ENCODE peak calls at places on chromosomes 13 and 19, in nine cellular contexts. X, J, H, Z, L, A, M, U and W are unnamed samples. For H3K36me3, the result is how much of the 10 kb centered on the place peaks cover.

GRCh38 chr19:34237939-34238338 is 16.4 kb upstream of the GARRE1 start:
- DNase-seq in L (no peak), H (no peak), X (no peak), M (no peak), U (no peak), Z (no peak), A (no peak), J (no peak), W (no peak)

GRCh38 chr13:110302154-110302553 is 4.8 kb downstream of the COL4A1 start:
- DNase-seq in M (no peak), J (no peak), U (no peak), Z (no peak), X (no peak), L (no peak), A (no peak), H (no peak), W (no peak)

GRCh38 chr19:31263317-31263716 is 85.9 kb downstream of the TSHZ3 start:
- DNase-seq in U (no peak), J (no peak), Z (no peak), X (no peak), A (no peak), L (no peak), H (no peak), M (no peak), W (peak)

GRCh38 chr19:32061304-32061703 is 284.1 kb upstream of the ZNF507 start:
- DNase-seq in U (no peak), Z (no peak), L (no peak), A (no peak), X (no peak), J (no peak), H (no peak), M (no peak), W (no peak)

GRCh38 chr13:108086678-108087077 is 128.7 kb downstream of the LIG4 start:
- DNase-seq in J (no peak), L (no peak), M (peak), H (no peak), X (peak), A (peak), U (no peak), Z (no peak), W (no peak)

GRCh38 chr19:54430306-54431254 is 15.3 kb downstream of the TTYH1 start:
- DNase-seq in J (peak), M (peak), Z (peak), X (peak), H (no peak), L (peak), U (peak), A (peak), W (no peak)

GRCh38 chr13:25840261-25840660 is 211.6 kb downstream of the SHISA2 start:
- DNase-seq in M (no peak), J (no peak), H (no peak), L (no peak), X (no peak), Z (no peak), U (no peak), A (no peak), W (no peak)

GRCh38 chr13:42355841-42356575 is 84.1 kb downstream of the AKAP11 start:
- DNase-seq in Z (no peak), M (no peak), L (no peak), A (no peak), X (no peak), J (no peak), U (no peak), H (no peak), W (no peak)

GRCh38 chr19:39409886-39410619 is 2.4 kb upstream of the PLEKHG2 start:
- DNase-seq in Z (peak), U (peak), M (peak), X (peak), H (peak), L (peak), J (peak), A (peak), W (peak)

GRCh38 chr19:13986348-13986904 is 19.7 kb downstream of the RFX1 start:
- DNase-seq in A (peak), J (peak), H (peak), Z (peak), U (peak), L (peak), X (peak), M (peak), W (peak)

GRCh38 chr19:49983645-49984229 is 22.8 kb upstream of the SIGLEC11 start:
- DNase-seq in L (peak), Z (peak), M (peak), J (peak), U (peak), H (no peak), X (peak), A (peak), W (peak)

GRCh38 chr19:49985926-49986325 is 25.0 kb upstream of the SIGLEC11 start:
- DNase-seq in Z (no peak), J (no peak), A (no peak), L (no peak), H (no peak), M (no peak), X (no peak), U (no peak), W (no peak)

GRCh38 chr19:49978324-49978723 is 17.4 kb upstream of the SIGLEC11 start:
- DNase-seq in J (no peak), L (no peak), U (peak), H (no peak), Z (no peak), X (no peak), A (no peak), M (no peak), W (no peak)

GRCh38 chr19:49984491-49984890 is 23.5 kb upstream of the SIGLEC11 start:
- DNase-seq in Z (no peak), H (no peak), M (no peak), L (no peak), A (no peak), X (no peak), U (no peak), J (no peak), W (no peak)

DNA sequence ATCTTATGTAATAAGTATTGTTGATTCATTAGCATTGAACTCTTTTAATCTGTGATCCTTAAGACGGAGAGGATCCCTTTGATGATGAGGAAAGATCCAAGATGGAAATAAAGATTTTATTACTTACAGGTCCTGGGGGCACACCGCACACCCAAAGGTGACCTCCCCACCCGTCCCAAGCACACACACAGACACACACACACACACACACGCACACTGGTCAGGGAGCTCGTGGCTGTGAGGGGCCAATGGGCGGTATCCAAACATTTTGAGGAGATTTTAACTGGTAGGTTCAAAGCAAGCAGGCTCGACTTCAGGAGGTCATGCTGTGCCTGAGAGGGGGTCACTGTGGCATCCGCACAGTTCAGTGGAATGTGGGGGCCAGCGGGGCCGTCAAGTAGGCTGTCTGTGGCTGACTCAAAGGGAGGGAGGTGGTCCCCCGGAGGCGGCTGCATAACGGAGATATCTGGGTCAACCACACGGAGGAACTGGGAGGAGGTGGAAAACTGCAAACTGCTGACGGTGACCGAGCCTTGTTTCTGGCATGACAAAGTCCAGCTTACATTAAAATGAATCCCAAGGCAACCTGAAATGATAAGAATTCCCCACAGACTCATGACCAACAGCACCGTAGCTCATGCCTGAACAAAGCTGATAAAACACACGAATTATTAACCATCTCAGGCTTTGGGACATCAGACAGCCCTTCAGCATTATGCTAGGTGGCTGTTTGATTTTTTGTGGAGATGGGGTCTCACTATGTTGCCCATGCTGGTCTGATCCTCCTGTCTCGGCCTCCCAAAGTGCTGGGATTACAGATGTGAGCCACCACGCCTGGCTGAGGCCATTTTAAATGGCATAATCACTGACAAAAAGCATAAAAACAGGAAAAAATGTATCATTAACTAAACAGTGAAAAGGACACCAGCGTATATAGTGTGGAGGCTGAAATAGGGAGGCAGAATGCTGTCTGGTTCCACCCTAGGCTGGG is 20.9 kb upstream of the SIGLEC11 start:
- DNase-seq in Z (no peak), A (no peak), J (no peak), M (peak), U (no peak), X (no peak), H (no peak), L (no peak), W (no peak)
- H3K36me3 ChIP-seq in Z (half or more), A (under half), J (under half), M (under half), U (under half), X (under half), H (half or more), L (under half), W (half or more)

GRCh38 chr19:7748756-7749155 is 1.4 kb upstream of the CD209 start:
- DNase-seq in Z (no peak), L (no peak), A (no peak), U (no peak), H (no peak), J (peak), M (no peak), X (no peak), W (no peak)
- TF ChIP-seq CTCF in Z (no peak), L (no peak), A (no peak), U (no peak), H (peak), J (no peak), M (peak), X (no peak), W (no peak)

GRCh38 chr13:48317511-48317981 is 14.0 kb downstream of the RB1 start:
- DNase-seq in J (no peak), U (no peak), Z (peak), A (no peak), L (no peak), M (no peak), H (no peak), X (no peak), W (no peak)
- H3K4me3 ChIP-seq in J (no peak), U (no peak), Z (peak), A (no peak), L (peak), M (no peak), H (no peak), X (no peak), W (peak)

GRCh38 chr13:98858206-98858605 is 105.7 kb upstream of the SLC15A1 start:
- DNase-seq in U (no peak), Z (no peak), H (no peak), J (no peak), A (no peak), L (no peak), X (no peak), M (no peak), W (no peak)

GRCh38 chr13:98856983-98857382 is 104.5 kb upstream of the SLC15A1 start:
- DNase-seq in A (no peak), J (no peak), H (no peak), L (no peak), Z (no peak), M (no peak), U (peak), X (peak), W (no peak)

DNA sequence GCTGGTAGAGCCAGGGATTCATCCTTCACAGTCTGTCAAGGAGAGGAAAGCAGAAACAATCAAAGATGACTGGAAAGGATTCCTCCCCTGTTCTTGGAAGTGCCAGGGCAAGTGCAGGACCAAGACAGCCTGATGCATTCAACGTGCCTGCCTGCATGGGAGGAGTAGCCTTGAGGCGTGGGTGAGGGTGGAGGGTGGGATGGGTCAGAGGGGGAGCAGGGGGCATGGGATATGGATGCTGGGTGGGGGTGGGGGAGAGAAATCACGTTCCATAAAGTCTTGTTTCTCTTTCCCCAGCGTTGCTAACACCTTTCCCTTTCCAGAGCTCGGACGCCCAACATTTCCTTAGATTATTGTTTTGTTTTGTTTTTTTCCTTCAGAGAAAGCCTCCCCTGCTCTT is 108.0 kb upstream of the SLC15A1 start:
- DNase-seq in Z (no peak), M (no peak), A (no peak), J (no peak), U (no peak), H (no peak), L (no peak), X (no peak), W (no peak)
- H3K36me3 ChIP-seq in Z (half or more), M (under half), A (under half), J (under half), U (under half), H (half or more), L (under half), X (under half), W (under half)

GRCh38 chr13:28375250-28375930 is 119.5 kb downstream of the FLT1 start:
- DNase-seq in U (no peak), J (no peak), L (no peak), Z (no peak), A (no peak), H (no peak), M (no peak), X (no peak), W (no peak)
- TF ChIP-seq CTCF in U (no peak), J (no peak), L (no peak), Z (no peak), A (no peak), H (no peak), M (no peak), X (no peak), W (no peak)

DNA sequence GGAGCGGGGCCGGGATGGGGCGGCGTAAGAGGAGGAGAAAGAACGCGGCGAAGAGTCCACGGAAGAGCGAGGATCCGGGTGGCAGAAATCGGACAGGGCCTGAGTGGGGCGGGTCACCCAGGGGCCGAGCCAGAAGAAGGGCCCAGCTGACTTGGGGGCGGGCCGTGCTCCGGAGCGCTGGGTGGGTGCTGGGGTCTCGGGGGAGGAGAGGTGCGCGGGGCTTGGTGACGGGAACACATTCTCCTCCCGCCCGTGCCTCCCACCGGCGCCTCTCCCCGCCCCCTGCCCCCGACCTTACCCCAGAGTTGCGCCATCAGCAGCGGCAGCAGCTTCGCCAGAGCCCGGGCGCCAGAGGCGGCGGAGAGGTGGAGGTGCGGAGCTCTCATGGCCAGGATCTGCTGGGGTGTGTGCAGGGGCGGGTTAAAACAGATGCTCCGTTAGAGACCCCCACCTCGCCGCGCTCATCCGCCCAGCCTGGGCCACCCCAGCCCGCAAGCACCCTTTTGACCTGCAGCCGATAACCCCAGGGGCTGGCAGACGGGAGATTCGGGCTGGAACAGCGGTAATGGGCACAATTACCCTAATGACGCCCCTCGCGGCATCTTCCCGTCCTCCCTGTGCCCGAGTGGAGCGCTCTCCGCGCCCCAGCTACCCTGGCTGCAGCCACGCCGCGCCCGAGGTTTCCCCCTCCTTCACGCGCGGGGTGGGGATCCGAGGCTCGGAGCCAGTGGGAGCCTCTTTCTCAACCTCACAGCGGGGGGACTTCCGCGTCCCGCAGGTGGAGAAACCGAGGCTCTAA is 565 bp downstream of the KLK10 start:
- DNase-seq in J (peak), M (peak), L (no peak), Z (no peak), H (no peak), U (no peak), A (no peak), X (peak), W (no peak)
- H3K4me3 ChIP-seq in J (peak), M (no peak), L (peak), Z (peak), H (peak), U (no peak), A (peak), X (no peak), W (no peak)

GRCh38 chr19:16520986-16521624 is 21.1 kb downstream of the CHERP start:
- DNase-seq in M (no peak), Z (no peak), A (no peak), H (no peak), X (no peak), L (no peak), U (no peak), J (no peak), W (no peak)
- H3K36me3 ChIP-seq in M (under half), Z (half or more), A (under half), H (half or more), X (under half), L (half or more), U (under half), J (half or more), W (half or more)

DNA sequence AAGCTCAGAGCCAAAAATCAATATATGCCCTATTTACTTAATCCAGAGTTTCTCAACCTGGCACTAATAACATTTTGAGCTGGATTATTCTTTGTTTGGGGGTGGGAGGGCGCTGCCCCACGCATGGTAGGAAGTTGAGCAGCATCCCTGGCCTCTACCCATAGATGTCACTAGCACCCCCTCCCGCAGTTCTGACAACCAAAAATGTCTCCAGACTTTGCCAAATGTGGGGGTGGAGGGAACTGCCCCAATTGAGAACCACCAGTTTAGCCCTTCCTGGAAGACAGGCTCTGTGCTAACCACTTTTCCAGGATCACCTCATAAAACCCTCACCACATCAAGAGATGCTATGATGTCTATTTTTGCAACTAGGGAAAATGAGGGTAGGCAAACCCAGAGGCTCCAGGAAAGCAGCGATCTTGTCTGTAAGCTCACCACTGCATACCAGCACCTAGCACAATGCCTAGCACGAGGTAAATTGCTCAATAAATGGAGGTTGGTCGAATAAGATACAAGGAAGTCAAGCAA is 1.1 kb downstream of the TRIR start:
- DNase-seq in L (no peak), J (peak), M (peak), H (no peak), A (peak), X (no peak), U (no peak), Z (no peak), W (no peak)
- TF ChIP-seq CTCF in L (peak), J (peak), M (peak), H (peak), A (peak), X (no peak), U (no peak), Z (no peak), W (peak)

GRCh38 chr13:113838711-113839201 is 25.1 kb downstream of the GAS6 start:
- DNase-seq in J (no peak), A (no peak), L (no peak), M (no peak), H (no peak), X (no peak), U (no peak), Z (peak), W (no peak)
- H3K4me3 ChIP-seq in J (no peak), A (no peak), L (no peak), M (no peak), H (peak), X (no peak), U (no peak), Z (peak), W (no peak)